ENCODE peak calls at places on chromosome 5, in four cellular contexts. One of them, this sample, is unnamed.

GRCh38 chr5:111983459-111983858 is 226.5 kb upstream of the NREP start:
- DNase-seq in transverse colon: no peak
- DNase-seq in CD8-positive, alpha-beta memory T cell: no peak
- DNase-seq in endothelial cell of umbilical vein: no peak
- DNase-seq in this sample: no peak

GRCh38 chr5:118596255-118596654 is 392.1 kb downstream of the DTWD2 start:
- DNase-seq in transverse colon: no peak
- DNase-seq in CD8-positive, alpha-beta memory T cell: no peak
- DNase-seq in endothelial cell of umbilical vein: no peak
- DNase-seq in this sample: no peak

GRCh38 chr5:13660072-13660471 is 284.4 kb downstream of the DNAH5 start:
- DNase-seq in transverse colon: no peak
- DNase-seq in CD8-positive, alpha-beta memory T cell: no peak
- DNase-seq in endothelial cell of umbilical vein: peak; percentile 17
- DNase-seq in this sample: no peak

GRCh38 chr5:71778678-71779276 is 59.7 kb downstream of the CARTPT start:
- DNase-seq in transverse colon: no peak
- DNase-seq in CD8-positive, alpha-beta memory T cell: no peak
- DNase-seq in endothelial cell of umbilical vein: no peak
- DNase-seq in this sample: no peak

GRCh38 chr5:107282061-107282460 is 388.7 kb downstream of the EFNA5 start:
- DNase-seq in transverse colon: no peak
- DNase-seq in CD8-positive, alpha-beta memory T cell: no peak
- DNase-seq in endothelial cell of umbilical vein: peak; percentile 74
- DNase-seq in this sample: peak; percentile 62

GRCh38 chr5:167578977-167579700 is 712.3 kb upstream of the WWC1 start:
- DNase-seq in transverse colon: no peak
- DNase-seq in CD8-positive, alpha-beta memory T cell: no peak
- DNase-seq in endothelial cell of umbilical vein: no peak
- DNase-seq in this sample: no peak

GRCh38 chr5:180718810-180719453 is 20.9 kb downstream of the OR2Y1 start:
- DNase-seq in transverse colon: peak; percentile 7
- DNase-seq in CD8-positive, alpha-beta memory T cell: no peak
- DNase-seq in endothelial cell of umbilical vein: peak; percentile 46
- DNase-seq in this sample: peak; percentile 32

GRCh38 chr5:36323926-36324781 is 22.5 kb upstream of the RANBP3L start:
- DNase-seq in transverse colon: no peak
- DNase-seq in CD8-positive, alpha-beta memory T cell: no peak
- DNase-seq in endothelial cell of umbilical vein: no peak
- DNase-seq in this sample: no peak

GRCh38 chr5:116013207-116013777 is 19.0 kb upstream of the ARL14EPL start:
- DNase-seq in transverse colon: no peak
- DNase-seq in CD8-positive, alpha-beta memory T cell: no peak
- DNase-seq in endothelial cell of umbilical vein: no peak
- DNase-seq in this sample: no peak

GRCh38 chr5:175921066-175921730 is 46.9 kb downstream of the THOC3 start:
- DNase-seq in transverse colon: no peak
- DNase-seq in CD8-positive, alpha-beta memory T cell: no peak
- DNase-seq in endothelial cell of umbilical vein: no peak
- DNase-seq in this sample: no peak

GRCh38 chr5:13814293-13814692 is 130.2 kb downstream of the DNAH5 start:
- DNase-seq in transverse colon: no peak
- DNase-seq in CD8-positive, alpha-beta memory T cell: no peak
- DNase-seq in endothelial cell of umbilical vein: no peak
- DNase-seq in this sample: no peak

GRCh38 chr5:119354522-119355243 is 1.1 kb upstream of the TNFAIP8 start:
- DNase-seq in transverse colon: no peak
- DNase-seq in CD8-positive, alpha-beta memory T cell: no peak
- DNase-seq in endothelial cell of umbilical vein: no peak
- DNase-seq in this sample: no peak

GRCh38 chr5:93600409-93601052 is 17.5 kb downstream of the NR2F1 start:
- DNase-seq in transverse colon: no peak
- DNase-seq in CD8-positive, alpha-beta memory T cell: no peak
- DNase-seq in endothelial cell of umbilical vein: no peak
- DNase-seq in this sample: no peak

GRCh38 chr5:149264432-149265069 is 7.1 kb upstream of the AFAP1L1 start:
- DNase-seq in transverse colon: peak; percentile 39
- DNase-seq in CD8-positive, alpha-beta memory T cell: peak; percentile 19
- DNase-seq in endothelial cell of umbilical vein: no peak
- DNase-seq in this sample: peak; percentile 41

GRCh38 chr5:158135682-158136176 is 276.8 kb upstream of the CLINT1 start:
- DNase-seq in transverse colon: no peak
- DNase-seq in CD8-positive, alpha-beta memory T cell: no peak
- DNase-seq in endothelial cell of umbilical vein: no peak
- DNase-seq in this sample: no peak

GRCh38 chr5:13909271-13909670 is 35.2 kb downstream of the DNAH5 start:
- DNase-seq in transverse colon: no peak
- DNase-seq in CD8-positive, alpha-beta memory T cell: no peak
- DNase-seq in endothelial cell of umbilical vein: no peak
- DNase-seq in this sample: no peak

GRCh38 chr5:126460977-126461376 is 37.8 kb downstream of the GRAMD2B start:
- DNase-seq in transverse colon: peak; percentile 35
- DNase-seq in CD8-positive, alpha-beta memory T cell: no peak
- DNase-seq in endothelial cell of umbilical vein: no peak
- DNase-seq in this sample: no peak

GRCh38 chr5:95892784-95893354 is 68.8 kb downstream of the ELL2 start:
- DNase-seq in transverse colon: peak; percentile 44
- DNase-seq in CD8-positive, alpha-beta memory T cell: no peak
- DNase-seq in endothelial cell of umbilical vein: peak; percentile 51
- DNase-seq in this sample: peak; percentile 68

GRCh38 chr5:172101547-172102225 is 86.3 kb downstream of the STK10 start:
- DNase-seq in transverse colon: no peak
- DNase-seq in CD8-positive, alpha-beta memory T cell: no peak
- DNase-seq in endothelial cell of umbilical vein: no peak
- DNase-seq in this sample: no peak
- H3K27ac ChIP-seq in transverse colon: no peak overlapping the region
- H3K27ac ChIP-seq in CD8-positive, alpha-beta memory T cell: no peak overlapping the region
- H3K27ac ChIP-seq in endothelial cell of umbilical vein: no peak overlapping the region
- H3K27ac ChIP-seq in this sample: no peak overlapping the region

GRCh38 chr5:56822961-56823360 is 7.6 kb downstream of the MAP3K1 start:
- DNase-seq in transverse colon: no peak
- DNase-seq in CD8-positive, alpha-beta memory T cell: no peak
- DNase-seq in endothelial cell of umbilical vein: peak; percentile 24
- DNase-seq in this sample: no peak
- H3K27ac ChIP-seq in transverse colon: no peak overlapping the region
- H3K27ac ChIP-seq in CD8-positive, alpha-beta memory T cell: no peak overlapping the region
- H3K27ac ChIP-seq in endothelial cell of umbilical vein: no peak overlapping the region
- H3K27ac ChIP-seq in this sample: no peak overlapping the region

GRCh38 chr5:139765040-139765408 is 30.6 kb upstream of the PSD2 start:
- DNase-seq in transverse colon: no peak
- DNase-seq in CD8-positive, alpha-beta memory T cell: no peak
- DNase-seq in endothelial cell of umbilical vein: no peak
- DNase-seq in this sample: no peak

GRCh38 chr5:139767960-139768359 is 27.6 kb upstream of the PSD2 start:
- DNase-seq in transverse colon: no peak
- DNase-seq in CD8-positive, alpha-beta memory T cell: no peak
- DNase-seq in endothelial cell of umbilical vein: peak; percentile 24
- DNase-seq in this sample: no peak

GRCh38 chr5:139764250-139764791 is 31.3 kb upstream of the PSD2 start:
- DNase-seq in transverse colon: no peak
- DNase-seq in CD8-positive, alpha-beta memory T cell: peak; percentile 28
- DNase-seq in endothelial cell of umbilical vein: no peak
- DNase-seq in this sample: no peak

GRCh38 chr5:139763584-139764249 is 31.9 kb upstream of the PSD2 start:
- DNase-seq in transverse colon: no peak
- DNase-seq in CD8-positive, alpha-beta memory T cell: no peak
- DNase-seq in endothelial cell of umbilical vein: no peak
- DNase-seq in this sample: no peak

GRCh38 chr5:139765409-139766217 is 30.0 kb upstream of the PSD2 start:
- DNase-seq in transverse colon: peak; percentile 79
- DNase-seq in CD8-positive, alpha-beta memory T cell: peak; percentile 82
- DNase-seq in endothelial cell of umbilical vein: peak; percentile 76
- DNase-seq in this sample: peak; percentile 72
- H3K27ac ChIP-seq in transverse colon: peak overlapping the region; percentile 42
- H3K27ac ChIP-seq in CD8-positive, alpha-beta memory T cell: no peak overlapping the region
- H3K27ac ChIP-seq in endothelial cell of umbilical vein: no peak overlapping the region
- H3K27ac ChIP-seq in this sample: no peak overlapping the region

GRCh38 chr5:55231476-55232193 is 1.8 kb downstream of the CCNO start:
- DNase-seq in transverse colon: peak; percentile 51
- DNase-seq in CD8-positive, alpha-beta memory T cell: no peak
- DNase-seq in endothelial cell of umbilical vein: peak; percentile 52
- DNase-seq in this sample: no peak
- H3K27ac ChIP-seq in transverse colon: peak overlapping the region; percentile 75
- H3K27ac ChIP-seq in CD8-positive, alpha-beta memory T cell: no peak overlapping the region
- H3K27ac ChIP-seq in endothelial cell of umbilical vein: no peak overlapping the region
- H3K27ac ChIP-seq in this sample: no peak overlapping the region

DNA sequence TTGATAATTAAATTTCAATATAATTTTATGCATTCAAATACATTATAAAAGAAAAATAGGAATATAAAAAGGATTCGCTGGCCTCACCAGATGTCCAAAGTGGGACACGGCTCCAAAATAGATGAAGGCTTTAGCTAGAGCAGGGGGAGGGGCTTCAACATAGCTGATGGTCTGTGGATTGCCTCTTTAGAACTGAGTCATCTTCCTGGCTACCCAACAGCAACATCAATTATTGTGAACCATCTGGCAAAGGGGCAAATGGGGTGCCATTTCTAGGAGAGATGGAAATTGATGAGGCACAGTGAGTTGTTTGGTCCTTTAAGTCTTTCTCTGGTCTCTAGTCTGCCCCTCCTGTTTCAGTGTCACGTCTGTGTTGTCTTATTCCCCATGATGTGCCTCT is 44.2 kb upstream of the CD180 start:
- DNase-seq in transverse colon: no peak
- DNase-seq in CD8-positive, alpha-beta memory T cell: no peak
- DNase-seq in endothelial cell of umbilical vein: no peak
- DNase-seq in this sample: no peak
- H3K27ac ChIP-seq in transverse colon: peak overlapping the region; percentile 17
- H3K27ac ChIP-seq in CD8-positive, alpha-beta memory T cell: no peak overlapping the region
- H3K27ac ChIP-seq in endothelial cell of umbilical vein: no peak overlapping the region
- H3K27ac ChIP-seq in this sample: no peak overlapping the region